ENCODE peak calls at places on chromosomes 11 and 22, in four cellular contexts. E is K562, Q is IMR-90, A is GM12878. I is an unnamed sample.

GRCh38 chr11:120248551-120249278 is 8.8 kb downstream of the POU2F3 start:
- DNase-seq in E (no peak), Q (peak), A (peak), I (no peak)

GRCh38 chr11:976431-977160 is 50.9 kb downstream of the AP2A2 start:
- DNase-seq in E (no peak), Q (no peak), A (no peak), I (no peak)

GRCh38 chr11:64845125-64845735 is 777 bp upstream of the CDC42BPG start:
- DNase-seq in E (peak), Q (no peak), A (no peak), I (no peak)

GRCh38 chr11:15229069-15229468 is 114.3 kb downstream of the INSC start:
- DNase-seq in E (no peak), Q (peak), A (no peak), I (no peak)

GRCh38 chr22:17009640-17010291 is 1.7 kb upstream of the GAB4 start:
- DNase-seq in E (no peak), Q (no peak), A (no peak), I (no peak)

GRCh38 chr11:131025020-131025419 is 108.7 kb upstream of the SNX19 start:
- DNase-seq in E (peak), Q (peak), A (no peak), I (peak)

GRCh38 chr11:67270256-67271211 is 4.3 kb downstream of the GRK2 start:
- DNase-seq in E (no peak), Q (no peak), A (no peak), I (no peak)

GRCh38 chr11:69009441-69010211 is 3.4 kb downstream of the MRGPRF start:
- DNase-seq in E (no peak), Q (no peak), A (no peak), I (peak)

GRCh38 chr11:95991545-95991944 is 67.6 kb upstream of the MTMR2 start:
- DNase-seq in E (no peak), Q (peak), A (no peak), I (no peak)

GRCh38 chr11:122751298-122752070 is 86.8 kb upstream of the CRTAM start:
- DNase-seq in E (no peak), Q (peak), A (no peak), I (no peak)

GRCh38 chr11:134499990-134500389 is 87.9 kb upstream of the B3GAT1 start:
- DNase-seq in E (no peak), Q (no peak), A (no peak), I (no peak)

GRCh38 chr11:62542111-62542745 is 4.4 kb downstream of the AHNAK start:
- DNase-seq in E (no peak), Q (peak), A (no peak), I (no peak)

GRCh38 chr11:96073536-96073935 is 149.6 kb upstream of the MTMR2 start:
- DNase-seq in E (no peak), Q (no peak), A (no peak), I (no peak)

GRCh38 chr11:27319065-27319464 is 44.0 kb downstream of the CCDC34 start:
- DNase-seq in E (no peak), Q (peak), A (peak), I (peak)

GRCh38 chr11:102666331-102666957 is 39.1 kb downstream of the MMP27 start:
- DNase-seq in E (peak), Q (peak), A (no peak), I (peak)

GRCh38 chr22:48778308-48779195 is 1049.1 kb downstream of the BRD1 start:
- DNase-seq in E (no peak), Q (no peak), A (no peak), I (no peak)

GRCh38 chr22:27670701-27671412 is 130.7 kb downstream of the MN1 start:
- DNase-seq in E (peak), Q (no peak), A (no peak), I (no peak)

GRCh38 chr11:72838691-72839305 is 24.6 kb downstream of the ATG16L2 start:
- DNase-seq in E (no peak), Q (peak), A (no peak), I (no peak)

GRCh38 chr11:66133216-66133775 is 63.2 kb downstream of the PACS1 start:
- DNase-seq in E (no peak), Q (no peak), A (no peak), I (no peak)

GRCh38 chr11:130218501-130218900 is 58.9 kb downstream of the ST14 start:
- DNase-seq in E (no peak), Q (no peak), A (no peak), I (no peak)

GRCh38 chr22:19497245-19497644 is 17.5 kb downstream of the CDC45 start:
- DNase-seq in E (peak), Q (peak), A (no peak), I (no peak)

GRCh38 chr22:27416553-27417427 is 384.8 kb downstream of the MN1 start:
- DNase-seq in E (no peak), Q (peak), A (no peak), I (no peak)

GRCh38 chr22:46201059-46201757 is 48.9 kb downstream of the CDPF1 start:
- DNase-seq in E (no peak), Q (no peak), A (no peak), I (no peak)

GRCh38 chr22:37896181-37896592 is 9.9 kb upstream of the MICALL1 start:
- DNase-seq in E (no peak), Q (peak), A (peak), I (no peak)

GRCh38 chr11:78690588-78690987 is 115.9 kb upstream of the NARS2 start:
- DNase-seq in E (no peak), Q (peak), A (no peak), I (no peak)

GRCh38 chr11:1301220-1302000 is 8.0 kb downstream of the TOLLIP start:
- DNase-seq in E (no peak), Q (no peak), A (no peak), I (no peak)

GRCh38 chr11:8839306-8839956 is 71.6 kb upstream of the AKIP1 start:
- DNase-seq in E (no peak), Q (no peak), A (no peak), I (no peak)
- TF ChIP-seq ELK1 in E (no peak), Q (no peak), A (no peak), I (no peak)

GRCh38 chr11:77065878-77066228 is 918 bp upstream of the CAPN5 start:
- DNase-seq in E (no peak), Q (peak), A (no peak), I (no peak)
- TF ChIP-seq ELK1 in E (no peak), Q (no peak), A (no peak), I (no peak)

DNA sequence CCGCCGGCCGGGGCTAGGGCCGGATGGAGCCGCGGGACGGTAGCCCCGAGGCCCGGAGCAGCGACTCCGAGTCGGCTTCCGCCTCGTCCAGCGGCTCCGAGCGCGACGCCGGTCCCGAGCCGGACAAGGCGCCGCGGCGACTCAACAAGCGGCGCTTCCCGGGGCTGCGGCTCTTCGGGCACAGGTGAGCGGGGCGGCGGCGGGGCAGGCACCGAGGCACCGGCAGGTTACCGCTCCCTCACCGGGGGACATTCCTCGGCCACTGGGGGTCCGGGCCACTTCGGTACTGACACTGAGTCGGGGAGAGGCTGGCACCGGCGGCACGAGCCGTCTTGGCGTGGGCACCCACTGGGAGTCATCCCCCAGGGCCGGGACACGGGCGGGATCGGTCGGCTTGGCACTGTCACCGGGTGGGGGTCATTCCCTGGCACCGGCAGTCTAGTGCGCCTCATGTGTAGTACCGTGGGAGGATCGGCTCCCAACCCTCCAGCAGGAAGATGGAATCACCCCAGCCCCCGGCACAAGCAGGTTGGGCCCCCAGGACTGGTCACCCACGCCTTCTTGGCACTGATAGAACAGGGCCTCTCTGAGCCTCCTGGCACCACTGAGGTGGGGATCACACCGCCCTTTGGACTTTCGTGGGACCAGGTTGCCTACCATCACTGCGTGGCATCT is 511 bp downstream of the DGKZ start:
- DNase-seq in E (no peak), Q (no peak), A (no peak), I (no peak)
- TF ChIP-seq ELK1 in E (no peak), Q (no peak), A (no peak), I (no peak)

GRCh38 chr11:17597770-17598169 is 50.7 kb downstream of the OTOG start:
- DNase-seq in E (no peak), Q (no peak), A (no peak), I (no peak)
- TF ChIP-seq ELK1 in E (no peak), Q (no peak), A (no peak), I (no peak)

DNA sequence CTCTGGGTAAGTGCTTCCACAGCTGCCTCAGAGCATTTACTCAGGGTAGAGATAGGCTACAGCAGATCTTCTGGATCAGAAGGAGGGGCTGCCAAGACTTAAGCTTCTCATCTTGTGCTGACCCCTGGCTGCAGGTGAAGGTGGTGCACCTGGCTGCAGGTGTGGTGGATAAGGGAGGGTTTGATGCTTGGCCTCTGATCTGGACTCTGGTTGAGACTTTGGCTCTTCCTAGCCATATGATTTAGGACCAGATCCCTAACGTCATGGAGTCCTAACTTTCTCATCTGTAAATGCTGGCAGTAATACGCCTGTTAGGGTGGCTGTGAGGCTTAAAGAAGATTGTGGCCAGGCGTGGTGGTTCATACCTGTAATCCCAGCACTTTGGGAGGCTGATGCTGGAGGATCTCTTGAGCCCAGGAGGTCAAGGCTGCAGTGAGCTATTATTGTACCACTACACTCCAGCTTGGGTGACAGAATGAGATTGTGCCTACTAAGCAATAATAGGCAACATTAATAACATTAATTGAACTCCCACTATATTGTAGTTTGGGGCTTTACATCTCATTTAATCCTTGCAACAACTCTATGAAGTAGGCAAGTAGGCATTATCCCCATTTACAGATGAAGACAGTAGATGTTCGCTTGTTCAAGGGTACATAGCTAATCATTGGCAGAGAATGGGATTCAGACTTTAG is 10.7 kb downstream of the DTX4 start:
- DNase-seq in E (peak), Q (no peak), A (no peak), I (peak)
- TF ChIP-seq ELK1 in E (no peak), Q (no peak), A (no peak), I (no peak)

DNA sequence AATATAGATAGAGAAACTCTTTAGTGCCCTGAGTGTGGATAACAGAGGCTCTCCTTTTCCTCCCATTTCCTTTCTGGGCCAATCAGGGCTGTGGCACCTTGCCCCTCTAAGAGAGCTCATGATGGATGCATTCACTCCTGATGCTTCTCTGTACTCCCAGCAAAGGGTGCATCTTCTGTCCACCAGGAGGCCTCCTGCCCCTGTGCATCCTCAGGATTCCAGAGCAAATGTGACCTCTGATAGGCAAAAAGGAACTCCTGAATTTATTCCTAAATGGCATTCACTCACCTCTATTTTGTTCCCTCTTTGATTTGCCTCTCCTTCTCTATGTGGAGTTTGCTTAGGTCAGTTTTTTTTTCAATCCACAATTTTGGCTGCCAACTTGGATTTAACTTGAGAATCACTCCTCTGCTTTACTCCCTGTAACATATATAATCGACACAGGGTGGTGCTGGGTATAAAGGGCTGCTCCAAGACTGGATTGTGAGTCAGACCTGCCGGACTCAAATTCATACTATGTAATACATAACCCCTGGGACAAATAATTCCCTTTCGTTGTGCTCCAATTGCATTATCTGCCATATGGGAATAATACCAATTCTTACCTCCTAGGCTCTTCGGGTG is 1.1 kb upstream of the MRGPRX4 start:
- DNase-seq in E (peak), Q (no peak), A (no peak), I (peak)
- TF ChIP-seq ELK1 in E (no peak), Q (no peak), A (no peak), I (no peak)